ENCODE peak calls at places on chromosome 13, in seven cellular contexts. One of them, this sample, is unnamed.

GRCh38 chr13:27783111-27783510 is 9.2 kb upstream of the GSX1 start:
- DNase-seq in LoVo: no peak
- DNase-seq in IMR-90: peak; percentile 8
- DNase-seq in RKO: peak; percentile 15
- DNase-seq in nephron progenitor cell: no peak
- DNase-seq in AG09319: no peak
- DNase-seq in CD4-positive, alpha-beta T cell: no peak
- DNase-seq in this sample: no peak

GRCh38 chr13:96632536-96633320 is 361.5 kb downstream of the OXGR1 start:
- DNase-seq in LoVo: no peak
- DNase-seq in IMR-90: no peak
- DNase-seq in RKO: no peak
- DNase-seq in nephron progenitor cell: no peak
- DNase-seq in AG09319: no peak
- DNase-seq in CD4-positive, alpha-beta T cell: no peak
- DNase-seq in this sample: no peak

GRCh38 chr13:19618925-19619324 is 14.5 kb upstream of the MPHOSPH8 start:
- DNase-seq in LoVo: no peak
- DNase-seq in IMR-90: peak; percentile 37
- DNase-seq in RKO: peak; percentile 57
- DNase-seq in nephron progenitor cell: peak; percentile 6
- DNase-seq in AG09319: no peak
- DNase-seq in CD4-positive, alpha-beta T cell: no peak
- DNase-seq in this sample: no peak

GRCh38 chr13:46010148-46010547 is 42.4 kb downstream of the ZC3H13 start:
- DNase-seq in LoVo: no peak
- DNase-seq in IMR-90: no peak
- DNase-seq in RKO: peak; percentile 28
- DNase-seq in nephron progenitor cell: no peak
- DNase-seq in AG09319: no peak
- DNase-seq in CD4-positive, alpha-beta T cell: no peak
- DNase-seq in this sample: no peak

GRCh38 chr13:108426893-108427292 is 157.4 kb downstream of the TNFSF13B start:
- DNase-seq in LoVo: no peak
- DNase-seq in IMR-90: no peak
- DNase-seq in RKO: no peak
- DNase-seq in nephron progenitor cell: no peak
- DNase-seq in AG09319: no peak
- DNase-seq in CD4-positive, alpha-beta T cell: no peak
- DNase-seq in this sample: no peak

GRCh38 chr13:33577037-33577436 is 240.9 kb upstream of the RFC3 start:
- DNase-seq in LoVo: no peak
- DNase-seq in IMR-90: peak; percentile 2
- DNase-seq in RKO: no peak
- DNase-seq in nephron progenitor cell: no peak
- DNase-seq in AG09319: no peak
- DNase-seq in CD4-positive, alpha-beta T cell: no peak
- DNase-seq in this sample: peak; percentile 8

GRCh38 chr13:23889598-23890224 is 511 bp upstream of the MIPEP start:
- DNase-seq in LoVo: no peak
- DNase-seq in IMR-90: no peak
- DNase-seq in RKO: peak; percentile 49
- DNase-seq in nephron progenitor cell: no peak
- DNase-seq in AG09319: no peak
- DNase-seq in CD4-positive, alpha-beta T cell: no peak
- DNase-seq in this sample: peak; percentile 23

GRCh38 chr13:79445968-79446645 is 34.8 kb upstream of the NDFIP2 start:
- DNase-seq in LoVo: no peak
- DNase-seq in IMR-90: no peak
- DNase-seq in RKO: no peak
- DNase-seq in nephron progenitor cell: no peak
- DNase-seq in AG09319: no peak
- DNase-seq in CD4-positive, alpha-beta T cell: no peak
- DNase-seq in this sample: no peak

GRCh38 chr13:22161871-22162270 is 491.0 kb downstream of the FGF9 start:
- DNase-seq in LoVo: no peak
- DNase-seq in IMR-90: no peak
- DNase-seq in RKO: no peak
- DNase-seq in nephron progenitor cell: no peak
- DNase-seq in AG09319: no peak
- DNase-seq in CD4-positive, alpha-beta T cell: no peak
- DNase-seq in this sample: no peak

GRCh38 chr13:113547248-113547971 is 37.1 kb upstream of the TFDP1 start:
- DNase-seq in LoVo: no peak
- DNase-seq in IMR-90: peak; percentile 39
- DNase-seq in RKO: no peak
- DNase-seq in nephron progenitor cell: no peak
- DNase-seq in AG09319: no peak
- DNase-seq in CD4-positive, alpha-beta T cell: no peak
- DNase-seq in this sample: peak; percentile 72

GRCh38 chr13:66805657-66806056 is 424.5 kb downstream of the PCDH9 start:
- DNase-seq in LoVo: no peak
- DNase-seq in IMR-90: peak; percentile 54
- DNase-seq in RKO: no peak
- DNase-seq in nephron progenitor cell: no peak
- DNase-seq in AG09319: no peak
- DNase-seq in CD4-positive, alpha-beta T cell: no peak
- DNase-seq in this sample: no peak

GRCh38 chr13:111228262-111229144 is 91.9 kb upstream of the TEX29 start:
- DNase-seq in LoVo: no peak
- DNase-seq in IMR-90: peak; percentile 34
- DNase-seq in RKO: no peak
- DNase-seq in nephron progenitor cell: no peak
- DNase-seq in AG09319: no peak
- DNase-seq in CD4-positive, alpha-beta T cell: no peak
- DNase-seq in this sample: peak; percentile 73

This sample was measured in retina.